ENCODE peak calls at places on chromosome 7, in seven cellular contexts. O is uterus, E is GM12864, C is fibroblast of lung, D is left ventricle myocardium inferior, U is neural crest cell, Y is astrocyte of the spinal cord. L is an unnamed sample.
A peak's percentile ranks its signal among the peaks of the same experiment; 100 is the strongest.

GRCh38 chr7:111384065-111384891 is 178.0 kb downstream of the IMMP2L start:
- DNase-seq in O (no peak), E (no peak), C (peak; percentile 73), D (no peak), U (no peak), Y (no peak), L (no peak)

GRCh38 chr7:30164567-30164966 is 29.8 kb downstream of the MTURN start:
- DNase-seq in O (no peak), E (peak; percentile 27), C (peak; percentile 77), D (no peak), U (no peak), Y (peak; percentile 65), L (no peak)

GRCh38 chr7:68679456-68680234 is 918.6 kb upstream of the AUTS2 start:
- DNase-seq in O (no peak), E (no peak), C (no peak), D (no peak), U (no peak), Y (no peak), L (no peak)

GRCh38 chr7:142420554-142421362 is 162.9 kb upstream of the PRSS58 start:
- DNase-seq in O (no peak), E (no peak), C (peak; percentile 31), D (no peak), U (no peak), Y (peak; percentile 50), L (no peak)

GRCh38 chr7:81457858-81458522 is 311.9 kb downstream of the HGF start:
- DNase-seq in O (no peak), E (no peak), C (peak; percentile 68), D (no peak), U (no peak), Y (peak; percentile 55), L (no peak)

GRCh38 chr7:131826960-131827359 is 270.5 kb upstream of the PODXL start:
- DNase-seq in O (no peak), E (no peak), C (no peak), D (no peak), U (no peak), Y (no peak), L (no peak)

GRCh38 chr7:140918236-140918635 is 6.5 kb downstream of the BRAF start:
- DNase-seq in O (no peak), E (no peak), C (no peak), D (no peak), U (no peak), Y (no peak), L (no peak)

GRCh38 chr7:116698930-116699722 is 27.1 kb downstream of the MET start:
- DNase-seq in O (no peak), E (no peak), C (no peak), D (no peak), U (no peak), Y (no peak), L (no peak)

GRCh38 chr7:11492307-11492706 is 339.7 kb downstream of the THSD7A start:
- DNase-seq in O (no peak), E (no peak), C (peak; percentile 86), D (no peak), U (no peak), Y (no peak), L (no peak)

GRCh38 chr7:156027821-156028220 is 215.6 kb upstream of the SHH start:
- DNase-seq in O (no peak), E (no peak), C (no peak), D (no peak), U (no peak), Y (no peak), L (no peak)

GRCh38 chr7:2873686-2874551 is 29.8 kb upstream of the GNA12 start:
- DNase-seq in O (no peak), E (no peak), C (peak; percentile 93), D (no peak), U (no peak), Y (peak; percentile 95), L (no peak)

GRCh38 chr7:31028417-31028988 is 23.6 kb upstream of the ADCYAP1R1 start:
- DNase-seq in O (no peak), E (no peak), C (no peak), D (no peak), U (no peak), Y (no peak), L (no peak)

GRCh38 chr7:29968683-29969457 is 20.7 kb downstream of the SCRN1 start:
- DNase-seq in O (no peak), E (no peak), C (peak; percentile 68), D (no peak), U (no peak), Y (peak; percentile 85), L (no peak)

GRCh38 chr7:455110-455928 is 64.3 kb downstream of the PDGFA start:
- DNase-seq in O (peak; percentile 42), E (no peak), C (no peak), D (peak; percentile 69), U (no peak), Y (no peak), L (peak; percentile 91)

GRCh38 chr7:118006979-118007378 is 133.7 kb upstream of the CTTNBP2 start:
- DNase-seq in O (no peak), E (no peak), C (no peak), D (no peak), U (no peak), Y (no peak), L (no peak)

GRCh38 chr7:158267737-158268435 is 319.7 kb downstream of the PTPRN2 start:
- DNase-seq in O (no peak), E (no peak), C (no peak), D (no peak), U (no peak), Y (no peak), L (no peak)

GRCh38 chr7:88217675-88218427 is 2.0 kb downstream of the SRI start:
- DNase-seq in O (no peak), E (peak; percentile 82), C (no peak), D (no peak), U (no peak), Y (peak; percentile 13), L (no peak)

GRCh38 chr7:24115661-24116060 is 168.3 kb upstream of the NPY start:
- DNase-seq in O (no peak), E (no peak), C (no peak), D (no peak), U (no peak), Y (no peak), L (no peak)
- TF ChIP-seq CTCF in O (no peak), E (no peak), C (no peak), D (no peak), U (no peak), Y (no peak), L (no peak)

GRCh38 chr7:130154501-130155317 is 50.5 kb downstream of the TMEM209 start:
- DNase-seq in O (no peak), E (no peak), C (no peak), D (no peak), U (no peak), Y (no peak), L (no peak)
- TF ChIP-seq CTCF in O (no peak), E (peak; percentile 39), C (peak; percentile 12), D (no peak), U (peak; percentile 47), Y (peak; percentile 39), L (no peak)

GRCh38 chr7:21568762-21569161 is 25.9 kb downstream of the DNAH11 start:
- DNase-seq in O (no peak), E (no peak), C (peak; percentile 17), D (no peak), U (no peak), Y (no peak), L (no peak)
- TF ChIP-seq CTCF in O (no peak), E (peak; percentile 29), C (peak; percentile 36), D (peak; percentile 43), U (peak; percentile 54), Y (no peak), L (no peak)

GRCh38 chr7:127588019-127588696 is at the start of gene ARF5:
- DNase-seq in O (peak; percentile 95), E (peak; percentile 22), C (peak; percentile 80), D (peak; percentile 90), U (peak; percentile 80), Y (peak; percentile 78), L (peak; percentile 93)

GRCh38 chr7:127589901-127590300 is 1.7 kb downstream of the ARF5 start:
- DNase-seq in O (no peak), E (no peak), C (no peak), D (no peak), U (no peak), Y (no peak), L (no peak)

GRCh38 chr7:127587663-127588018 is 570 bp upstream of the ARF5 start:
- DNase-seq in O (peak; percentile 32), E (no peak), C (no peak), D (peak; percentile 25), U (no peak), Y (no peak), L (no peak)

GRCh38 chr7:127591189-127591588 is 2.3 kb upstream of the FSCN3 start:
- DNase-seq in O (no peak), E (no peak), C (no peak), D (no peak), U (no peak), Y (no peak), L (no peak)

DNA sequence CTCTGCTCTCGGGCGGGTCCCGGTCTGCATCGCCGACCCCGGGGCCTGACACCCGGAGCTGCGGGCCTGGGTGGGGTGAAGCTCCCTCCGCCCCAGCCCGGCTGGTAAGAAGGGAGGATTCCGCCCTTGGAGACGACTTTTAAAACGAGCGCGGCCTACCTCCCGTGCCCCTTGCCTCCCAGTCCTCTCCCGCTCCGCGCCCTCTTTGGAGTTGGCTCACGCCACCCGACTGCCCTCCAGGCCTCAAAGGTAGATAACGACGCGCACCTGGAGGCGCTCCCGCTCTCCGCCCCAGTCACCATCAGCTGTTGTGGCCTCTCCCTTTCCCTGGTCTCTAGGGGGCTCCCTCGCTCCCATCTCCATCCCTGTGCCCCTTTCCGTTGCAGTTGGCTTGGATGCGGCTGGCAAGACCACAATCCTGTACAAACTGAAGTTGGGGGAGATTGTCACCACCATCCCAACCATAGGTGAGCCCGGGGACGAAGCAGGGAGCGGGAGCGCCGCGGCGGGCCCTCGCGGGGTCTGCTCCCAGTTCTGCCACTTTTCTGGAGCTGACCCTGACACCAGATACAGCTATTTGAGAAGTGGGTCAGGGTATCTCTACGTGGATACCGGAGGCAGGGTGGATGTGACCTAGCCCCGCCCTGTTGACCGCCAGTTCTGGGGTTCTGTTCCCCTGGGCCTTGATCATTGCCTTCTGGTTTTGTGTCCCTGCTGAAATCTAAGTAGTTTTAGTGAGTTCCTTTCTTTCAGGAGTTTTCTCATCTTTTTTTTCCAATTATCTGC is 679 bp downstream of the ARF5 start:
- DNase-seq in O (peak; percentile 67), E (no peak), C (peak; percentile 57), D (peak; percentile 36), U (peak; percentile 56), Y (peak; percentile 49), L (no peak)
- TF ChIP-seq CTCF in O (peak; percentile 11), E (peak; percentile 33), C (peak; percentile 66), D (peak; percentile 40), U (peak; percentile 57), Y (peak; percentile 74), L (no peak)

GRCh38 chr7:3897430-3898385 is 596.7 kb downstream of the SDK1 start:
- DNase-seq in O (no peak), E (no peak), C (peak; percentile 78), D (no peak), U (no peak), Y (peak; percentile 66), L (no peak)
- TF ChIP-seq CTCF in O (peak; percentile 53), E (peak; percentile 60), C (peak; percentile 91), D (peak; percentile 83), U (peak; percentile 87), Y (peak; percentile 89), L (peak; percentile 84)

DNA sequence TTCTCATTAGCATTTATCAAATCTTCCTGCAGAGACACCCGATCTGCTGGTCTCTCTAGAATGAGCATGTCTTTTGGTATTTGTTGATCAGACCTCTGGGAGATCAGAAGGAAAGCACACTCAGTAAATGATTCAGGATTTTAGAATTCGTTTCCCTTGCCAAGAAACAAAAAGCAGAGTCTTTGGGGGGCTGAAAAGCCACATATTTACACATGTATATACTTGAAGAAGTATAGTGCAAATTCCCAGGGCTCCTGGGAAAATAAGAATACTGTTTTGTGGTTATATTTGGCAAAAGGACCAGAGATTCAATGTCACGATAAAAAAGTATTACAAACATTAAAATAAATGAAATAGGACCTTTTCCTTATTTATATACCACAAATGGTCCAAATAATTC is 100.2 kb downstream of the AGMO start:
- DNase-seq in O (no peak), E (no peak), C (peak; percentile 89), D (no peak), U (no peak), Y (peak; percentile 94), L (no peak)
- TF ChIP-seq CTCF in O (no peak), E (no peak), C (no peak), D (no peak), U (no peak), Y (no peak), L (no peak)

L was measured in mesothelial cell of epicardium.